ENCODE peak calls at places on chromosomes 4 and X, in six cellular contexts. X, M, S, E, Q and Z are unnamed samples.

GRCh38 chrX:101482296-101482695 is 3.0 kb upstream of the ARMCX4 start:
- DNase-seq in X (no peak), M (peak), S (no peak), E (no peak), Q (no peak), Z (no peak)

GRCh38 chr4:87306056-87306455 is 16.6 kb downstream of the HSD17B13 start:
- DNase-seq in X (no peak), M (no peak), S (no peak), E (no peak), Q (no peak), Z (no peak)

GRCh38 chr4:85815796-85816459 is 341.0 kb downstream of the ARHGAP24 start:
- DNase-seq in X (no peak), M (no peak), S (no peak), E (no peak), Q (no peak), Z (no peak)

GRCh38 chrX:82218361-82218760 is 1016.5 kb downstream of the SH3BGRL start:
- DNase-seq in X (no peak), M (no peak), S (no peak), E (peak), Q (peak), Z (peak)

GRCh38 chrX:111447298-111447697 is 35.3 kb upstream of the DCX start:
- DNase-seq in X (no peak), M (peak), S (no peak), E (peak), Q (peak), Z (peak)

GRCh38 chr4:151324449-151325319 is 721 bp downstream of the SH3D19 start:
- DNase-seq in X (peak), M (peak), S (no peak), E (no peak), Q (peak), Z (no peak)

GRCh38 chr4:2248044-2248780 is 6.3 kb upstream of the HAUS3 start:
- DNase-seq in X (no peak), M (no peak), S (no peak), E (no peak), Q (no peak), Z (no peak)

GRCh38 chr4:13244342-13244905 is 239.7 kb downstream of the RAB28 start:
- DNase-seq in X (no peak), M (peak), S (no peak), E (no peak), Q (no peak), Z (no peak)

GRCh38 chr4:2045518-2045951 is 13.6 kb upstream of the NAT8L start:
- DNase-seq in X (peak), M (no peak), S (no peak), E (no peak), Q (no peak), Z (no peak)

GRCh38 chr4:141016117-141016798 is 117.0 kb downstream of the RNF150 start:
- DNase-seq in X (no peak), M (no peak), S (no peak), E (no peak), Q (no peak), Z (no peak)

GRCh38 chrX:13690836-13691235 is 1.9 kb downstream of the RAB9A start:
- DNase-seq in X (no peak), M (no peak), S (no peak), E (no peak), Q (no peak), Z (no peak)